ENCODE peak calls at places on chromosomes 13 and 19, in nine cellular contexts. One of them, this sample, is unnamed.

GRCh38 chr13:114039471-114040141 is 65.7 kb upstream of the C13orf46 start:
- DNase-seq in germinal center: no peak
- DNase-seq in CD8-positive, alpha-beta memory T cell: no peak
- DNase-seq in amniotic stem cell: no peak
- DNase-seq in ascending aorta: no peak
- DNase-seq in GM19239: no peak
- DNase-seq in GM04504: no peak
- DNase-seq in NCI-H1092: no peak
- DNase-seq in cardiac fibroblast: no peak
- DNase-seq in this sample: no peak

GRCh38 chr19:4986056-4986455 is 17.1 kb downstream of the KDM4B start:
- DNase-seq in germinal center: no peak
- DNase-seq in CD8-positive, alpha-beta memory T cell: no peak
- DNase-seq in amniotic stem cell: no peak
- DNase-seq in ascending aorta: no peak
- DNase-seq in GM19239: no peak
- DNase-seq in GM04504: no peak
- DNase-seq in NCI-H1092: no peak
- DNase-seq in cardiac fibroblast: no peak
- DNase-seq in this sample: no peak

GRCh38 chr13:104937881-104938280 is 1597.6 kb downstream of the EFNB2 start:
- DNase-seq in germinal center: no peak
- DNase-seq in CD8-positive, alpha-beta memory T cell: no peak
- DNase-seq in amniotic stem cell: no peak
- DNase-seq in ascending aorta: no peak
- DNase-seq in GM19239: no peak
- DNase-seq in GM04504: no peak
- DNase-seq in NCI-H1092: no peak
- DNase-seq in cardiac fibroblast: no peak
- DNase-seq in this sample: no peak

GRCh38 chr13:112450567-112451240 is 74.5 kb downstream of the SPACA7 start:
- DNase-seq in germinal center: no peak
- DNase-seq in CD8-positive, alpha-beta memory T cell: no peak
- DNase-seq in amniotic stem cell: no peak
- DNase-seq in ascending aorta: no peak
- DNase-seq in GM19239: no peak
- DNase-seq in GM04504: no peak
- DNase-seq in NCI-H1092: peak
- DNase-seq in cardiac fibroblast: no peak
- DNase-seq in this sample: no peak

GRCh38 chr19:13262450-13262849 is 112.2 kb downstream of the IER2 start:
- DNase-seq in germinal center: peak
- DNase-seq in CD8-positive, alpha-beta memory T cell: no peak
- DNase-seq in amniotic stem cell: no peak
- DNase-seq in ascending aorta: no peak
- DNase-seq in GM19239: no peak
- DNase-seq in GM04504: peak
- DNase-seq in NCI-H1092: no peak
- DNase-seq in cardiac fibroblast: peak
- DNase-seq in this sample: peak

GRCh38 chr19:13350761-13351160 is 155.5 kb downstream of the CACNA1A start:
- DNase-seq in germinal center: no peak
- DNase-seq in CD8-positive, alpha-beta memory T cell: no peak
- DNase-seq in amniotic stem cell: no peak
- DNase-seq in ascending aorta: no peak
- DNase-seq in GM19239: no peak
- DNase-seq in GM04504: no peak
- DNase-seq in NCI-H1092: no peak
- DNase-seq in cardiac fibroblast: no peak
- DNase-seq in this sample: no peak

GRCh38 chr13:44523176-44524017 is 52.7 kb downstream of the TSC22D1 start:
- DNase-seq in germinal center: no peak
- DNase-seq in CD8-positive, alpha-beta memory T cell: no peak
- DNase-seq in amniotic stem cell: no peak
- DNase-seq in ascending aorta: no peak
- DNase-seq in GM19239: no peak
- DNase-seq in GM04504: peak
- DNase-seq in NCI-H1092: no peak
- DNase-seq in cardiac fibroblast: peak
- DNase-seq in this sample: peak

GRCh38 chr13:104691765-104692164 is 1625.5 kb upstream of the SLC10A2 start:
- DNase-seq in germinal center: no peak
- DNase-seq in CD8-positive, alpha-beta memory T cell: no peak
- DNase-seq in amniotic stem cell: no peak
- DNase-seq in ascending aorta: no peak
- DNase-seq in GM19239: no peak
- DNase-seq in GM04504: no peak
- DNase-seq in NCI-H1092: no peak
- DNase-seq in cardiac fibroblast: no peak
- DNase-seq in this sample: no peak

GRCh38 chr13:101681834-101682233 is 229.4 kb downstream of the ITGBL1 start:
- DNase-seq in germinal center: no peak
- DNase-seq in CD8-positive, alpha-beta memory T cell: no peak
- DNase-seq in amniotic stem cell: no peak
- DNase-seq in ascending aorta: no peak
- DNase-seq in GM19239: no peak
- DNase-seq in GM04504: no peak
- DNase-seq in NCI-H1092: no peak
- DNase-seq in cardiac fibroblast: no peak
- DNase-seq in this sample: no peak

GRCh38 chr13:79540504-79540903 is 59.5 kb downstream of the NDFIP2 start:
- DNase-seq in germinal center: no peak
- DNase-seq in CD8-positive, alpha-beta memory T cell: no peak
- DNase-seq in amniotic stem cell: no peak
- DNase-seq in ascending aorta: no peak
- DNase-seq in GM19239: no peak
- DNase-seq in GM04504: no peak
- DNase-seq in NCI-H1092: no peak
- DNase-seq in cardiac fibroblast: no peak
- DNase-seq in this sample: no peak

GRCh38 chr19:53086949-53087348 is 16.3 kb downstream of the ZNF160 start:
- DNase-seq in germinal center: no peak
- DNase-seq in CD8-positive, alpha-beta memory T cell: no peak
- DNase-seq in amniotic stem cell: no peak
- DNase-seq in ascending aorta: no peak
- DNase-seq in GM19239: no peak
- DNase-seq in GM04504: no peak
- DNase-seq in NCI-H1092: no peak
- DNase-seq in cardiac fibroblast: peak
- DNase-seq in this sample: no peak

GRCh38 chr13:20118268-20119140 is 42.3 kb downstream of the GJA3 start:
- DNase-seq in germinal center: peak
- DNase-seq in CD8-positive, alpha-beta memory T cell: peak
- DNase-seq in amniotic stem cell: no peak
- DNase-seq in ascending aorta: no peak
- DNase-seq in GM19239: no peak
- DNase-seq in GM04504: no peak
- DNase-seq in NCI-H1092: no peak
- DNase-seq in cardiac fibroblast: peak
- DNase-seq in this sample: peak

GRCh38 chr13:50359779-50360178 is 344.5 kb downstream of the KCNRG start:
- DNase-seq in germinal center: no peak
- DNase-seq in CD8-positive, alpha-beta memory T cell: no peak
- DNase-seq in amniotic stem cell: no peak
- DNase-seq in ascending aorta: no peak
- DNase-seq in GM19239: no peak
- DNase-seq in GM04504: no peak
- DNase-seq in NCI-H1092: no peak
- DNase-seq in cardiac fibroblast: no peak
- DNase-seq in this sample: no peak

GRCh38 chr19:3985643-3986259 is 488 bp upstream of the EEF2 start:
- DNase-seq in germinal center: no peak
- DNase-seq in CD8-positive, alpha-beta memory T cell: no peak
- DNase-seq in amniotic stem cell: no peak
- DNase-seq in ascending aorta: no peak
- DNase-seq in GM19239: no peak
- DNase-seq in GM04504: no peak
- DNase-seq in NCI-H1092: no peak
- DNase-seq in cardiac fibroblast: no peak
- DNase-seq in this sample: no peak

GRCh38 chr13:32515246-32515645 is 23.3 kb downstream of the N4BP2L2 start:
- DNase-seq in germinal center: no peak
- DNase-seq in CD8-positive, alpha-beta memory T cell: no peak
- DNase-seq in amniotic stem cell: no peak
- DNase-seq in ascending aorta: no peak
- DNase-seq in GM19239: no peak
- DNase-seq in GM04504: no peak
- DNase-seq in NCI-H1092: no peak
- DNase-seq in cardiac fibroblast: peak
- DNase-seq in this sample: no peak

GRCh38 chr19:55117636-55118391 is at the start of gene PPP1R12C:
- DNase-seq in germinal center: peak
- DNase-seq in CD8-positive, alpha-beta memory T cell: peak
- DNase-seq in amniotic stem cell: peak
- DNase-seq in ascending aorta: peak
- DNase-seq in GM19239: peak
- DNase-seq in GM04504: peak
- DNase-seq in NCI-H1092: peak
- DNase-seq in cardiac fibroblast: peak
- DNase-seq in this sample: peak

GRCh38 chr19:42132030-42132628 is at the start of gene POU2F2:
- DNase-seq in germinal center: peak
- DNase-seq in CD8-positive, alpha-beta memory T cell: peak
- DNase-seq in amniotic stem cell: no peak
- DNase-seq in ascending aorta: peak
- DNase-seq in GM19239: no peak
- DNase-seq in GM04504: no peak
- DNase-seq in NCI-H1092: no peak
- DNase-seq in cardiac fibroblast: no peak
- DNase-seq in this sample: peak

GRCh38 chr13:38530492-38530891 is 156.4 kb upstream of the FREM2 start:
- DNase-seq in germinal center: no peak
- DNase-seq in CD8-positive, alpha-beta memory T cell: no peak
- DNase-seq in amniotic stem cell: no peak
- DNase-seq in ascending aorta: no peak
- DNase-seq in GM19239: no peak
- DNase-seq in GM04504: peak
- DNase-seq in NCI-H1092: no peak
- DNase-seq in cardiac fibroblast: peak
- DNase-seq in this sample: no peak

GRCh38 chr13:102536695-102537485 is 59.9 kb upstream of the TPP2 start:
- DNase-seq in germinal center: no peak
- DNase-seq in CD8-positive, alpha-beta memory T cell: no peak
- DNase-seq in amniotic stem cell: no peak
- DNase-seq in ascending aorta: no peak
- DNase-seq in GM19239: no peak
- DNase-seq in GM04504: no peak
- DNase-seq in NCI-H1092: no peak
- DNase-seq in cardiac fibroblast: no peak
- DNase-seq in this sample: no peak

GRCh38 chr19:42120276-42121010 is 11.8 kb downstream of the POU2F2 start:
- DNase-seq in germinal center: no peak
- DNase-seq in CD8-positive, alpha-beta memory T cell: no peak
- DNase-seq in amniotic stem cell: no peak
- DNase-seq in ascending aorta: no peak
- DNase-seq in GM19239: no peak
- DNase-seq in GM04504: no peak
- DNase-seq in NCI-H1092: no peak
- DNase-seq in cardiac fibroblast: no peak
- DNase-seq in this sample: no peak

GRCh38 chr13:33383724-33384577 is 98.4 kb upstream of the STARD13 start:
- DNase-seq in germinal center: no peak
- DNase-seq in CD8-positive, alpha-beta memory T cell: no peak
- DNase-seq in amniotic stem cell: no peak
- DNase-seq in ascending aorta: no peak
- DNase-seq in GM19239: no peak
- DNase-seq in GM04504: no peak
- DNase-seq in NCI-H1092: peak
- DNase-seq in cardiac fibroblast: no peak
- DNase-seq in this sample: no peak

GRCh38 chr13:24277721-24278120 is 31.7 kb upstream of the C1QTNF9 start:
- DNase-seq in germinal center: no peak
- DNase-seq in CD8-positive, alpha-beta memory T cell: no peak
- DNase-seq in amniotic stem cell: no peak
- DNase-seq in ascending aorta: no peak
- DNase-seq in GM19239: no peak
- DNase-seq in GM04504: no peak
- DNase-seq in NCI-H1092: no peak
- DNase-seq in cardiac fibroblast: no peak
- DNase-seq in this sample: no peak

GRCh38 chr19:41626877-41627276 is at the start of gene CEACAM4:
- DNase-seq in germinal center: no peak
- DNase-seq in CD8-positive, alpha-beta memory T cell: no peak
- DNase-seq in amniotic stem cell: no peak
- DNase-seq in ascending aorta: no peak
- DNase-seq in GM19239: no peak
- DNase-seq in GM04504: no peak
- DNase-seq in NCI-H1092: no peak
- DNase-seq in cardiac fibroblast: no peak
- DNase-seq in this sample: no peak

GRCh38 chr13:20828540-20829364 is 55.0 kb upstream of the EEF1AKMT1 start:
- DNase-seq in germinal center: peak
- DNase-seq in CD8-positive, alpha-beta memory T cell: no peak
- DNase-seq in amniotic stem cell: peak
- DNase-seq in ascending aorta: no peak
- DNase-seq in GM19239: peak
- DNase-seq in GM04504: peak
- DNase-seq in NCI-H1092: no peak
- DNase-seq in cardiac fibroblast: peak
- DNase-seq in this sample: peak

GRCh38 chr19:6234527-6234926 is 45.2 kb downstream of the MLLT1 start:
- DNase-seq in germinal center: no peak
- DNase-seq in CD8-positive, alpha-beta memory T cell: no peak
- DNase-seq in amniotic stem cell: no peak
- DNase-seq in ascending aorta: no peak
- DNase-seq in GM19239: no peak
- DNase-seq in GM04504: no peak
- DNase-seq in NCI-H1092: no peak
- DNase-seq in cardiac fibroblast: no peak
- DNase-seq in this sample: no peak

This sample was measured in GM10248.